ENCODE peak calls at places on chromosomes 1 and 21, in five cellular contexts. C is substantia nigra, E is foreskin fibroblast, D is activated T-cell treated with anti-CD3 and anti-CD28 coated beads for 1 hour, G is fibroblast of gingiva. Q is an unnamed sample.

GRCh38 chr1:15958788-15959187 is 17.1 kb downstream of the ZBTB17 start:
- DNase-seq in E (peak), C (no peak), D (no peak), G (no peak), Q (no peak)

GRCh38 chr1:206489980-206490534 is 17.3 kb upstream of the RASSF5 start:
- DNase-seq in E (peak), C (peak), D (peak), G (peak), Q (peak)

GRCh38 chr1:65494671-65495070 is 74.2 kb downstream of the LEPR start:
- DNase-seq in D (no peak), C (no peak), E (no peak), G (no peak), Q (no peak)

GRCh38 chr1:228813006-228813405 is 77.7 kb downstream of the RHOU start:
- DNase-seq in G (no peak), D (no peak), C (no peak), E (no peak), Q (no peak)

GRCh38 chr1:31937300-31938183 is 626 bp downstream of the PTP4A2 start:
- DNase-seq in G (peak), D (peak), E (peak), C (peak), Q (peak)

GRCh38 chr1:89855413-89856123 is 34.7 kb downstream of the LRRC8D start:
- DNase-seq in C (no peak), E (peak), D (no peak), G (peak), Q (no peak)

GRCh38 chr1:34683616-34684015 is 71.2 kb upstream of the GJB5 start:
- DNase-seq in E (no peak), C (no peak), G (no peak), D (no peak), Q (no peak)

GRCh38 chr21:31187499-31187898 is 149.2 kb upstream of the KRTAP19-8 start:
- DNase-seq in G (no peak), D (no peak), C (no peak), E (no peak), Q (no peak)

GRCh38 chr1:46466477-46467182 is 23.0 kb upstream of the DMBX1 start:
- DNase-seq in E (peak), C (peak), D (no peak), G (no peak), Q (no peak)

GRCh38 chr21:43938751-43939442 is 73.2 kb upstream of the TRAPPC10 start:
- DNase-seq in D (peak), G (peak), C (peak), E (peak), Q (peak)